ENCODE peak calls at places on chromosomes 3 and 15, in seven cellular contexts. Z, L, A, N, V, F and O are unnamed samples.

GRCh38 chr15:78195735-78196201 is 38.6 kb downstream of the ACSBG1 start:
- DNase-seq in Z (peak), A (peak), L (peak), N (no peak), F (no peak), V (peak), O (no peak)

GRCh38 chr15:74220475-74221248 is 15.5 kb upstream of the CCDC33 start:
- DNase-seq in Z (no peak), V (no peak), A (no peak), N (no peak), F (no peak), L (no peak), O (no peak)

GRCh38 chr3:41115069-41115468 is 84.2 kb upstream of the CTNNB1 start:
- DNase-seq in N (no peak), L (no peak), Z (no peak), F (no peak), A (no peak), V (no peak), O (no peak)

GRCh38 chr3:46675426-46675825 is 18.1 kb downstream of the ALS2CL start:
- DNase-seq in A (no peak), Z (no peak), N (no peak), F (no peak), L (no peak), V (no peak), O (no peak)

GRCh38 chr3:48433472-48434118 is 3.7 kb upstream of the PLXNB1 start:
- DNase-seq in F (no peak), L (no peak), A (no peak), Z (peak), N (peak), V (peak), O (no peak)

GRCh38 chr3:130242850-130243569 is 102.5 kb upstream of the COL6A5 start:
- DNase-seq in V (peak), N (peak), L (no peak), Z (peak), F (no peak), A (no peak), O (no peak)

GRCh38 chr15:66714543-66714981 is 12.5 kb downstream of the SMAD6 start:
- DNase-seq in Z (peak), V (peak), A (no peak), N (peak), F (no peak), L (no peak), O (no peak)

GRCh38 chr3:183015185-183015584 is 34.8 kb upstream of the DCUN1D1 start:
- DNase-seq in F (no peak), A (no peak), N (no peak), V (no peak), Z (no peak), L (no peak), O (no peak)

GRCh38 chr3:142319094-142319493 is 93.7 kb upstream of the GK5 start:
- DNase-seq in A (no peak), L (no peak), Z (peak), V (no peak), F (no peak), N (peak), O (no peak)

GRCh38 chr3:127694467-127695215 is 21.9 kb downstream of the ABTB1 start:
- DNase-seq in A (no peak), L (peak), Z (peak), V (peak), F (no peak), N (no peak), O (no peak)

GRCh38 chr15:100930306-100930848 is 11.2 kb downstream of the LRRK1 start:
- DNase-seq in N (no peak), L (no peak), V (no peak), F (no peak), Z (no peak), A (no peak), O (no peak)

GRCh38 chr3:189404036-189404435 is 227.2 kb upstream of the TP63 start:
- DNase-seq in F (no peak), A (no peak), L (no peak), Z (no peak), N (no peak), V (no peak), O (no peak)

GRCh38 chr15:70032509-70032908 is 65.2 kb downstream of the TLE3 start:
- DNase-seq in F (no peak), N (no peak), V (no peak), Z (no peak), L (no peak), A (no peak), O (no peak)